ENCODE peak calls at places on chromosomes 13 and 19, in six cellular contexts. One of them, this sample, is unnamed.
A peak's percentile ranks its signal among the peaks of the same experiment; 100 is the strongest.

GRCh38 chr19:5002143-5002542 is 33.2 kb downstream of the KDM4B start:
- DNase-seq in IMR-90: peak; percentile 73
- DNase-seq in stomach: no peak
- DNase-seq in Peyer's patch: no peak
- DNase-seq in lower lobe of right lung: no peak
- DNase-seq in H7: no peak
- DNase-seq in this sample: peak; percentile 59

GRCh38 chr13:69474286-69474685 is 633.3 kb upstream of the ATXN8OS start:
- DNase-seq in Peyer's patch: no peak
- DNase-seq in stomach: no peak
- DNase-seq in IMR-90: no peak
- DNase-seq in lower lobe of right lung: no peak
- DNase-seq in H7: no peak
- DNase-seq in this sample: no peak

GRCh38 chr19:1164684-1165531 is 9.2 kb downstream of the SBNO2 start:
- DNase-seq in lower lobe of right lung: peak; percentile 64
- DNase-seq in Peyer's patch: no peak
- DNase-seq in IMR-90: no peak
- DNase-seq in H7: no peak
- DNase-seq in stomach: peak; percentile 38
- DNase-seq in this sample: peak; percentile 38

GRCh38 chr19:32165176-32165575 is 180.2 kb upstream of the ZNF507 start:
- DNase-seq in H7: no peak
- DNase-seq in Peyer's patch: no peak
- DNase-seq in lower lobe of right lung: no peak
- DNase-seq in IMR-90: no peak
- DNase-seq in stomach: no peak
- DNase-seq in this sample: no peak

GRCh38 chr13:103358245-103358932 is 292.2 kb upstream of the SLC10A2 start:
- DNase-seq in lower lobe of right lung: no peak
- DNase-seq in Peyer's patch: no peak
- DNase-seq in IMR-90: no peak
- DNase-seq in stomach: no peak
- DNase-seq in H7: no peak
- DNase-seq in this sample: no peak

GRCh38 chr13:36163809-36164308 is 32.7 kb upstream of the DCLK1 start:
- DNase-seq in stomach: peak; percentile 45
- DNase-seq in lower lobe of right lung: peak; percentile 86
- DNase-seq in Peyer's patch: peak; percentile 46
- DNase-seq in H7: no peak
- DNase-seq in IMR-90: peak; percentile 87
- DNase-seq in this sample: peak; percentile 75

GRCh38 chr19:1000095-1000494 is at the start of gene GRIN3B:
- DNase-seq in stomach: peak; percentile 60
- DNase-seq in H7: peak; percentile 99
- DNase-seq in IMR-90: peak; percentile 40
- DNase-seq in Peyer's patch: peak; percentile 78
- DNase-seq in lower lobe of right lung: peak; percentile 76
- DNase-seq in this sample: peak; percentile 47

GRCh38 chr19:2446390-2446789 is 10.4 kb downstream of the LMNB2 start:
- DNase-seq in H7: no peak
- DNase-seq in IMR-90: no peak
- DNase-seq in stomach: no peak
- DNase-seq in Peyer's patch: peak; percentile 56
- DNase-seq in lower lobe of right lung: no peak
- DNase-seq in this sample: no peak

GRCh38 chr19:55536951-55537740 is at the start of gene SBK2:
- DNase-seq in stomach: no peak
- DNase-seq in IMR-90: no peak
- DNase-seq in lower lobe of right lung: no peak
- DNase-seq in Peyer's patch: no peak
- DNase-seq in H7: peak; percentile 99
- DNase-seq in this sample: peak; percentile 23

GRCh38 chr19:42121666-42122069 is 10.6 kb downstream of the POU2F2 start:
- DNase-seq in stomach: no peak
- DNase-seq in IMR-90: peak; percentile 88
- DNase-seq in lower lobe of right lung: peak; percentile 64
- DNase-seq in H7: peak; percentile 76
- DNase-seq in Peyer's patch: peak; percentile 88
- DNase-seq in this sample: peak; percentile 91

GRCh38 chr19:13057147-13057572 is 45.5 kb downstream of the LYL1 start:
- DNase-seq in IMR-90: no peak
- DNase-seq in lower lobe of right lung: peak; percentile 52
- DNase-seq in Peyer's patch: no peak
- DNase-seq in H7: peak; percentile 71
- DNase-seq in stomach: peak; percentile 46
- DNase-seq in this sample: no peak

GRCh38 chr19:16801599-16801998 is 27.6 kb upstream of the SIN3B start:
- DNase-seq in H7: no peak
- DNase-seq in lower lobe of right lung: no peak
- DNase-seq in Peyer's patch: no peak
- DNase-seq in IMR-90: peak; percentile 71
- DNase-seq in stomach: no peak
- DNase-seq in this sample: peak; percentile 87

GRCh38 chr13:105047676-105048295 is 1487.7 kb downstream of the EFNB2 start:
- DNase-seq in IMR-90: no peak
- DNase-seq in Peyer's patch: no peak
- DNase-seq in H7: no peak
- DNase-seq in lower lobe of right lung: no peak
- DNase-seq in stomach: no peak
- DNase-seq in this sample: no peak

GRCh38 chr13:79837741-79838450 is 356.9 kb downstream of the NDFIP2 start:
- DNase-seq in stomach: no peak
- DNase-seq in Peyer's patch: no peak
- DNase-seq in IMR-90: peak; percentile 75
- DNase-seq in lower lobe of right lung: no peak
- DNase-seq in H7: no peak
- DNase-seq in this sample: no peak

GRCh38 chr19:47749326-47749725 is 4.0 kb downstream of the NOP53 start:
- DNase-seq in stomach: no peak
- DNase-seq in H7: no peak
- DNase-seq in Peyer's patch: no peak
- DNase-seq in IMR-90: no peak
- DNase-seq in lower lobe of right lung: no peak
- DNase-seq in this sample: no peak
- H3K36me3 ChIP-seq in stomach: peaks cover 78% of the 10 kb centered on the region
- H3K36me3 ChIP-seq in H7: peaks cover 38% of the 10 kb centered on the region
- H3K36me3 ChIP-seq in Peyer's patch: peaks cover 79% of the 10 kb centered on the region
- H3K36me3 ChIP-seq in IMR-90: peaks cover 55% of the 10 kb centered on the region
- H3K36me3 ChIP-seq in lower lobe of right lung: peaks cover 81% of the 10 kb centered on the region
- H3K36me3 ChIP-seq in this sample: peaks cover 77% of the 10 kb centered on the region

GRCh38 chr13:38735655-38736440 is 49.0 kb downstream of the FREM2 start:
- DNase-seq in Peyer's patch: no peak
- DNase-seq in H7: no peak
- DNase-seq in lower lobe of right lung: no peak
- DNase-seq in stomach: no peak
- DNase-seq in IMR-90: no peak
- DNase-seq in this sample: no peak
- H3K36me3 ChIP-seq in Peyer's patch: no peaks in the 10 kb centered on the region
- H3K36me3 ChIP-seq in H7: no peaks in the 10 kb centered on the region
- H3K36me3 ChIP-seq in lower lobe of right lung: no peaks in the 10 kb centered on the region
- H3K36me3 ChIP-seq in stomach: no peaks in the 10 kb centered on the region
- H3K36me3 ChIP-seq in IMR-90: no peaks in the 10 kb centered on the region
- H3K36me3 ChIP-seq in this sample: no peaks in the 10 kb centered on the region

GRCh38 chr19:23916991-23917390 is 2.3 kb downstream of the ZNF726 start:
- DNase-seq in H7: no peak
- DNase-seq in Peyer's patch: no peak
- DNase-seq in stomach: no peak
- DNase-seq in IMR-90: peak; percentile 10
- DNase-seq in lower lobe of right lung: no peak
- DNase-seq in this sample: no peak
- H3K36me3 ChIP-seq in H7: no peaks in the 10 kb centered on the region
- H3K36me3 ChIP-seq in Peyer's patch: no peaks in the 10 kb centered on the region
- H3K36me3 ChIP-seq in stomach: peaks cover 13% of the 10 kb centered on the region
- H3K36me3 ChIP-seq in IMR-90: peaks cover 2% of the 10 kb centered on the region
- H3K36me3 ChIP-seq in lower lobe of right lung: no peaks in the 10 kb centered on the region
- H3K36me3 ChIP-seq in this sample: peaks cover 31% of the 10 kb centered on the region

DNA sequence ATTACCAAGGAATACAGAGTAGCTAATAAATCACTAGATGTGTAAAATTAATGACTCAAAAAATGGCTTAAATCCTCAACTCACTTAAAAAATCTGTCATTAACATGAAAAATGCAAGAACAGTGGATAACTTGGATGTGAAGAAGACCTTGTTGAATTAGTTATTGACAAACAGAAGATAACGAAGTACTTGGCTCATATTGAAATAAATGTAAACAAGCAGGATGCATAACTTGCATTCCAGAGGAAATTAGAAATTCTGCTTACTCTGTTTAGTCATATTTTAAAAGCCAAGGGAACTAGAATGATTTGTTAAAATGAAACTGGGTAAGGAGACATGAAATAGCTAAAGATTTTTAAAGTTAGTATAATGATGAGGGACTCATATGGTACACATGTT is 1812.2 kb downstream of the PCDH9 start:
- DNase-seq in IMR-90: no peak
- DNase-seq in lower lobe of right lung: no peak
- DNase-seq in stomach: no peak
- DNase-seq in Peyer's patch: no peak
- DNase-seq in H7: no peak
- DNase-seq in this sample: no peak
- H3K36me3 ChIP-seq in IMR-90: no peaks in the 10 kb centered on the region
- H3K36me3 ChIP-seq in lower lobe of right lung: no peaks in the 10 kb centered on the region
- H3K36me3 ChIP-seq in stomach: no peaks in the 10 kb centered on the region
- H3K36me3 ChIP-seq in Peyer's patch: no peaks in the 10 kb centered on the region
- H3K36me3 ChIP-seq in H7: no peaks in the 10 kb centered on the region
- H3K36me3 ChIP-seq in this sample: no peaks in the 10 kb centered on the region

GRCh38 chr13:43431279-43431678 is 355.5 kb downstream of the ENOX1 start:
- DNase-seq in Peyer's patch: no peak
- DNase-seq in lower lobe of right lung: no peak
- DNase-seq in IMR-90: no peak
- DNase-seq in H7: no peak
- DNase-seq in stomach: no peak
- DNase-seq in this sample: no peak
- H3K36me3 ChIP-seq in Peyer's patch: no peaks in the 10 kb centered on the region
- H3K36me3 ChIP-seq in lower lobe of right lung: no peaks in the 10 kb centered on the region
- H3K36me3 ChIP-seq in IMR-90: no peaks in the 10 kb centered on the region
- H3K36me3 ChIP-seq in H7: no peaks in the 10 kb centered on the region
- H3K36me3 ChIP-seq in stomach: no peaks in the 10 kb centered on the region
- H3K36me3 ChIP-seq in this sample: no peaks in the 10 kb centered on the region